ENCODE peak calls at places on chromosomes 4 and X, in five cellular contexts. One of them, this sample, is unnamed.

GRCh38 chr4:1237981-1238675 is 10.8 kb downstream of the CTBP1 start:
- DNase-seq in hepatocyte: no peak
- DNase-seq in GM23248: no peak
- DNase-seq in GM23338: peak
- DNase-seq in HCT116: no peak
- DNase-seq in this sample: no peak

GRCh38 chrX:20037182-20037581 is 46.3 kb upstream of the BCLAF3 start:
- DNase-seq in hepatocyte: no peak
- DNase-seq in GM23248: no peak
- DNase-seq in HCT116: no peak
- DNase-seq in GM23338: no peak
- DNase-seq in this sample: no peak

GRCh38 chrX:24231169-24231568 is 81.6 kb downstream of the ZFX start:
- DNase-seq in HCT116: peak
- DNase-seq in GM23338: no peak
- DNase-seq in GM23248: peak
- DNase-seq in hepatocyte: peak
- DNase-seq in this sample: no peak

GRCh38 chrX:103157511-103158316 is 57.2 kb upstream of the BEX4 start:
- DNase-seq in hepatocyte: peak
- DNase-seq in GM23338: peak
- DNase-seq in GM23248: peak
- DNase-seq in HCT116: no peak
- DNase-seq in this sample: peak

GRCh38 chrX:35439692-35440091 is 358.4 kb upstream of the MAGEB16 start:
- DNase-seq in HCT116: no peak
- DNase-seq in GM23338: no peak
- DNase-seq in GM23248: no peak
- DNase-seq in hepatocyte: no peak
- DNase-seq in this sample: no peak

GRCh38 chr4:52425751-52426326 is 233.3 kb downstream of the USP46 start:
- DNase-seq in HCT116: no peak
- DNase-seq in GM23248: no peak
- DNase-seq in GM23338: no peak
- DNase-seq in hepatocyte: no peak
- DNase-seq in this sample: no peak

GRCh38 chrX:47148946-47149345 is 3.9 kb downstream of the RBM10 start:
- DNase-seq in GM23338: no peak
- DNase-seq in HCT116: no peak
- DNase-seq in hepatocyte: no peak
- DNase-seq in GM23248: peak
- DNase-seq in this sample: no peak

GRCh38 chr4:170114636-170115035 is 24.9 kb upstream of the AADAT start:
- DNase-seq in HCT116: no peak
- DNase-seq in hepatocyte: no peak
- DNase-seq in GM23338: no peak
- DNase-seq in GM23248: no peak
- DNase-seq in this sample: no peak

GRCh38 chrX:110363241-110363640 is 4.6 kb downstream of the RTL9 start:
- DNase-seq in hepatocyte: no peak
- DNase-seq in HCT116: no peak
- DNase-seq in GM23338: no peak
- DNase-seq in GM23248: no peak
- DNase-seq in this sample: no peak

GRCh38 chrX:10235851-10236250 is 79.1 kb downstream of the CLCN4 start:
- DNase-seq in GM23338: no peak
- DNase-seq in GM23248: peak
- DNase-seq in HCT116: no peak
- DNase-seq in hepatocyte: no peak
- DNase-seq in this sample: no peak

GRCh38 chrX:153469811-153470410 is 465 bp downstream of the HAUS7 start:
- DNase-seq in GM23248: peak
- DNase-seq in HCT116: no peak
- DNase-seq in GM23338: peak
- DNase-seq in hepatocyte: peak
- DNase-seq in this sample: peak

GRCh38 chr4:184117662-184118199 is 99.9 kb downstream of the ENPP6 start:
- DNase-seq in HCT116: no peak
- DNase-seq in hepatocyte: no peak
- DNase-seq in GM23248: no peak
- DNase-seq in GM23338: no peak
- DNase-seq in this sample: no peak

GRCh38 chr4:165326831-165327210 is 648 bp upstream of the MSMO1 start:
- DNase-seq in GM23338: peak
- DNase-seq in HCT116: no peak
- DNase-seq in GM23248: peak
- DNase-seq in hepatocyte: peak
- DNase-seq in this sample: peak

GRCh38 chr4:43496602-43497001 is 604.1 kb downstream of the GRXCR1 start:
- DNase-seq in GM23338: no peak
- DNase-seq in hepatocyte: no peak
- DNase-seq in HCT116: no peak
- DNase-seq in GM23248: no peak
- DNase-seq in this sample: no peak

GRCh38 chr4:81032805-81033684 is 2.5 kb downstream of the BMP3 start:
- DNase-seq in HCT116: no peak
- DNase-seq in GM23248: no peak
- DNase-seq in GM23338: no peak
- DNase-seq in hepatocyte: no peak
- DNase-seq in this sample: peak

GRCh38 chr4:158786155-158786581 is 17.3 kb downstream of the FNIP2 start:
- DNase-seq in HCT116: no peak
- DNase-seq in GM23248: no peak
- DNase-seq in GM23338: no peak
- DNase-seq in hepatocyte: no peak
- DNase-seq in this sample: no peak

GRCh38 chrX:109967151-109967550 is 35.8 kb upstream of the TMEM164 start:
- DNase-seq in GM23248: peak
- DNase-seq in HCT116: no peak
- DNase-seq in hepatocyte: no peak
- DNase-seq in GM23338: no peak
- DNase-seq in this sample: no peak

GRCh38 chrX:98380106-98380505 is 1496.4 kb downstream of the RPA4 start:
- DNase-seq in GM23338: peak
- DNase-seq in hepatocyte: no peak
- DNase-seq in HCT116: no peak
- DNase-seq in GM23248: no peak
- DNase-seq in this sample: peak

GRCh38 chr4:13617801-13618200 is 9.7 kb downstream of the BOD1L1 start:
- DNase-seq in GM23338: no peak
- DNase-seq in hepatocyte: no peak
- DNase-seq in GM23248: no peak
- DNase-seq in HCT116: no peak
- DNase-seq in this sample: no peak

GRCh38 chr4:87057835-87058234 is 123.0 kb downstream of the AFF1 start:
- DNase-seq in GM23248: no peak
- DNase-seq in GM23338: no peak
- DNase-seq in HCT116: no peak
- DNase-seq in hepatocyte: no peak
- DNase-seq in this sample: no peak

GRCh38 chrX:2541603-2542002 is 40.8 kb upstream of the DHRSX start:
- DNase-seq in hepatocyte: no peak
- DNase-seq in GM23248: no peak
- DNase-seq in HCT116: no peak
- DNase-seq in GM23338: no peak
- DNase-seq in this sample: no peak

DNA sequence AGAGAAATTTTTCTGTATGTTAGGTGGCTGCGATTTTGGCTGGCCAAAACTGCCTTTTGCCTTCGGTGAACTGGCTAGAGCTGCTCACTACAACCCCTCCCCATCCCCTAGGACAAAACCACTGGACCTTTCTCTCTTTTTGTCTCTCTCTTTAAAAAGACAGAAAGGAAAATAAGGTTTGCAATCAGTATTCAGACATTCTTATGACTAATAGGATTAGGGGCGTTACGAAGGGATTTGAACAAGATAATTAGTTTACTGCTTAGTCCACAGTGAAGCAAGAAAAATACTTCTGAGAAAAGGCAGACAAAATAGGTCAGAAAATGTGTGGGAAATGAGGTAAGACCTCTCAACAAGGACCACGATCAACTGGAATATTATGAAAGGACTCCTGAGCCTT is 180.4 kb downstream of the SLIT2 start:
- DNase-seq in GM23338: no peak
- DNase-seq in GM23248: peak
- DNase-seq in hepatocyte: peak
- DNase-seq in HCT116: no peak
- DNase-seq in this sample: peak
- TF ChIP-seq EZH2phosphoT487 in GM23338: no peak
- TF ChIP-seq EZH2phosphoT487 in GM23248: no peak
- TF ChIP-seq EZH2phosphoT487 in hepatocyte: no peak
- TF ChIP-seq EZH2phosphoT487 in HCT116: no peak
- TF ChIP-seq EZH2phosphoT487 in this sample: peak

DNA sequence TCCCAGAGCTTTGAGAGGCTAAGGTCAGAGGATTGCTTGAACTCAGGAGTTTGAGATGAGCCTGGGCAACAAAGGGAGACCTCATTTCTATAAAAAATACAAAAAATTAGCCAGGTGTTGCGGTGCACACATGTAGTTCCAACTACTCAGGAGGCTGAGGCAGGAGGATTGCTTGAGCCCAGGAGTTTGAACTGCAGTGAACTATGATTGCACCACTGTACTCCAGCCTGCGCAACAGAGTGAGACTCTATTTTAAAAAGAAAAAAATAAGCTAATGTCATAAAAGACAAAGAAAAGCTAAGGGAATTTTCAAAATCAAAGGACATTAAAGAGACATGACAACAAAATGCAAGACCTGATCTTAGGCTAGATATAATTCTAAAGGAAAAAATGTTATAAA is 75.1 kb downstream of the SPRY1 start:
- DNase-seq in HCT116: no peak
- DNase-seq in hepatocyte: no peak
- DNase-seq in GM23248: no peak
- DNase-seq in GM23338: no peak
- DNase-seq in this sample: no peak
- TF ChIP-seq EZH2phosphoT487 in HCT116: no peak
- TF ChIP-seq EZH2phosphoT487 in hepatocyte: no peak
- TF ChIP-seq EZH2phosphoT487 in GM23248: no peak
- TF ChIP-seq EZH2phosphoT487 in GM23338: no peak
- TF ChIP-seq EZH2phosphoT487 in this sample: no peak

DNA sequence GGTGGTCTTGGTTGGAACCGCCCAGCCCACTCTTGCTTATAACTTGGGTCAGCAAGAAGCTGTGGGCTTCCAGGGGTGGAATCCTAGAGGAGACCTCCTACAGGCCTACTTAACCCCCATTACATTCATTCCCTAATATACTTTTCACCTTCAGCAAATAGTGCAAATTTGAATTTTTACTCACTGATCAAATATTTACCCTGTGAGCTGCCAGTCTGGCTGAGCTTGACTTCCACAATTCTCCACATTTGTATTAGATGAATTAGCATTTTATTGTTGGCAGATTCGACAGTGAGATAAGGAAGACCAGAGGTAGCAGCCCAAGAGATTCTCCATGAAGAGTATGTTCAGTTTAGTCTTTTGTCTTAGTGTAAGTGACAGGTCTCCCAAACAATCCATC is 199.6 kb downstream of the BCOR start:
- DNase-seq in HCT116: no peak
- DNase-seq in GM23248: no peak
- DNase-seq in hepatocyte: no peak
- DNase-seq in GM23338: no peak
- DNase-seq in this sample: no peak
- TF ChIP-seq EZH2phosphoT487 in HCT116: no peak
- TF ChIP-seq EZH2phosphoT487 in GM23248: no peak
- TF ChIP-seq EZH2phosphoT487 in hepatocyte: no peak
- TF ChIP-seq EZH2phosphoT487 in GM23338: no peak
- TF ChIP-seq EZH2phosphoT487 in this sample: no peak

DNA sequence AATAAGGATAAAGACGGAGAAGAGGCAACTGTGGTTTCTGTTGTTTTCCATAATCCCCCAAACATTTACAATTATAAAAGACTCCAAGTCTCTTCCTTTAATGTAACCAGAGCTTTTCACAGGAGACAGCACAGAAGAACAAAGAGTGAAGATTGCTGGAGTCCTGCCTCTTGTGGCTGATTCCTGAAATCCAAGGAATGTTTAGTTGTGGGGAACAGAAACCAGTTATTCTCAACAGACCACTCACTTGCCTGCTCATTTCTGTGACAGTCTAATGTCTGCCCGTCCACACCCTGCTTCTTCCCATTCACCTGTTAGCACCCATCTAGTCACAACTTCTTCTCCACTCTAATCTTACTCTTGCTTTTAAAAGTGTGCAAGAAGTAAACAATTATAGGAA is 12.1 kb downstream of the TEX13B start:
- DNase-seq in GM23338: no peak
- DNase-seq in HCT116: no peak
- DNase-seq in hepatocyte: no peak
- DNase-seq in GM23248: no peak
- DNase-seq in this sample: peak
- TF ChIP-seq EZH2phosphoT487 in GM23338: no peak
- TF ChIP-seq EZH2phosphoT487 in HCT116: no peak
- TF ChIP-seq EZH2phosphoT487 in hepatocyte: no peak
- TF ChIP-seq EZH2phosphoT487 in GM23248: no peak
- TF ChIP-seq EZH2phosphoT487 in this sample: no peak

GRCh38 chrX:83535417-83536244 is 27.5 kb downstream of the POU3F4 start:
- DNase-seq in GM23338: no peak
- DNase-seq in GM23248: no peak
- DNase-seq in HCT116: no peak
- DNase-seq in hepatocyte: no peak
- DNase-seq in this sample: no peak
- TF ChIP-seq EZH2phosphoT487 in GM23338: no peak
- TF ChIP-seq EZH2phosphoT487 in GM23248: no peak
- TF ChIP-seq EZH2phosphoT487 in HCT116: no peak
- TF ChIP-seq EZH2phosphoT487 in hepatocyte: no peak
- TF ChIP-seq EZH2phosphoT487 in this sample: no peak

DNA sequence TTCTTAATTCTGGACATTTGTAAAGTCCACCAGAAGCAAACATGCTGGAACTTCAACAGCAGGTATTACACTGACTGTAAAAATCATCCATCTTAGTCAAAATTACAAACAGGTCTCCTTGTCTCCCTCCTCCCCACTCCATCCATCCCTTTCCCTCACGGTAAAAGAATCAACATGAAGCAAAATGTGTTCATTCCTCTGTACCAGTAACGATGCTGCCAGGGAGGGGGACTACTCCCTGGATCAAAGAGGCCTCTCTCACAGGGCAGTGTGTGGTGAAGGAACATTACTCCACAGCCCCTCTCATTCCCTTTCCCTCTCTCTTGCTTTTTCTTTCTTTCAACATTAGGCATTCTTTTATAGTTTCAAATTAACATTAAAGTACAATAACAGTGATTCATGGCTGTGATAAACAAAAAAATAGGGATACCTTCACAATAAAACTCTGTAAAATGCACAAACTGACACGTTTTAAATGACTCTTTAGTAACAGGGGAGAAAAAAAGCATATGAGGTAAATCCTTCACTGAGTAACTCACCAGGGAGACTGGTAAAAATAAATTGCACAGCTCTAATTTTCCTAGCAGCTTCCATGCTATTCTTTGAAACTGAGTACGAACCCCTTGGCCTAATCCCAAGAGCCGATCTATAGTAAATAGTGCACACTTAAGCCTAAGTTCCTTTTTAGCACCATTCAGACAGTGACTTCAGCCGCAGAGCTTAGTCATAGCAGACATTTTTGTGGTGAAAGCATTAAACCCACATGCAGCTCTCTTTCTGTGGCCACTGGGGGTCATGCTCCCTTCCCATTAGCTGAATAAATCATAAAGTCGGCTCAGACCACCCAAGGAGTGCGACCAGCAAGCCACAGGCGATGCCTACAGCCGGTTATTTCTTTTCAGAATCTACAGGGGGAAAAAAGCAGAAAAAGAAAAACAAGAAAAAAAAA is 215.6 kb upstream of the GYPA start:
- DNase-seq in GM23248: peak
- DNase-seq in HCT116: peak
- DNase-seq in hepatocyte: peak
- DNase-seq in GM23338: peak
- DNase-seq in this sample: peak
- TF ChIP-seq EZH2phosphoT487 in GM23248: peak
- TF ChIP-seq EZH2phosphoT487 in HCT116: no peak
- TF ChIP-seq EZH2phosphoT487 in hepatocyte: no peak
- TF ChIP-seq EZH2phosphoT487 in GM23338: no peak
- TF ChIP-seq EZH2phosphoT487 in this sample: peak

GRCh38 chrX:136767104-136767941 is 13.4 kb downstream of the ARHGEF6 start:
- DNase-seq in GM23338: peak
- DNase-seq in GM23248: peak
- DNase-seq in hepatocyte: peak
- DNase-seq in HCT116: no peak
- DNase-seq in this sample: peak
- TF ChIP-seq EZH2phosphoT487 in GM23338: no peak
- TF ChIP-seq EZH2phosphoT487 in GM23248: no peak
- TF ChIP-seq EZH2phosphoT487 in hepatocyte: no peak
- TF ChIP-seq EZH2phosphoT487 in HCT116: no peak
- TF ChIP-seq EZH2phosphoT487 in this sample: no peak

This sample was measured in neural progenitor cell.